ENCODE peak calls at places on chromosome 16, in four cellular contexts. G, I, V and Y are unnamed samples.
A peak's percentile ranks its signal among the peaks of the same experiment; 100 is the strongest.

GRCh38 chr16:27225536-27226360 is 22.4 kb downstream of the KDM8 start:
- DNase-seq in G (no peak), V (no peak), I (no peak), Y (no peak)

GRCh38 chr16:47469227-47469626 is 8.1 kb downstream of the PHKB start:
- DNase-seq in I (no peak), V (no peak), G (no peak), Y (no peak)

GRCh38 chr16:84489141-84489540 is 15.3 kb downstream of the MEAK7 start:
- DNase-seq in V (no peak), G (no peak), I (no peak), Y (no peak)

GRCh38 chr16:85750827-85751641 is at the start of gene C16orf74:
- DNase-seq in G (no peak), V (no peak), I (no peak), Y (peak; percentile 45)

GRCh38 chr16:79431923-79432322 is 168.6 kb downstream of the MAF start:
- DNase-seq in G (no peak), V (no peak), I (no peak), Y (no peak)

GRCh38 chr16:1420111-1420539 is 422 bp downstream of the UQCC4 start:
- DNase-seq in V (no peak), I (no peak), G (no peak), Y (peak; percentile 24)

GRCh38 chr16:50925758-50926357 is 184.0 kb downstream of the CYLD start:
- DNase-seq in I (peak; percentile 1), G (no peak), V (no peak), Y (no peak)

GRCh38 chr16:51374790-51375189 is 223.7 kb upstream of the SALL1 start:
- DNase-seq in I (no peak), G (no peak), V (no peak), Y (no peak)

GRCh38 chr16:16166085-16166484 is 57.2 kb downstream of the ABCC6 start:
- DNase-seq in G (no peak), I (no peak), V (no peak), Y (no peak)